ENCODE peak calls at places on chromosomes 6 and 20, in seven cellular contexts. Z is stimulated activated naive CD8-positive, alpha-beta T cell treated with anti-CD3 and anti-CD28 coated beads, Interleukin-15, Interleukin-2, amounts not matched to agents 100 U/mL and 50 U/mL, for 24 hours; V is GM23338; Q is NCI-H2029; S is Caki2; Y is hepatic stellate cell; X is substantia nigra. I is an unnamed sample.

GRCh38 chr20:56247954-56248782 is at the start of gene MC3R:
- DNase-seq in Z (peak), V (peak), Q (no peak), S (peak), Y (peak), X (peak), I (peak)

GRCh38 chr20:57214427-57214826 is 52.0 kb downstream of the BMP7 start:
- DNase-seq in Z (no peak), V (no peak), Q (no peak), S (no peak), Y (no peak), X (no peak), I (no peak)

GRCh38 chr20:15278041-15278440 is 940.6 kb upstream of the FLRT3 start:
- DNase-seq in Z (no peak), V (no peak), Q (no peak), S (no peak), Y (no peak), X (no peak), I (no peak)

GRCh38 chr6:14723535-14724086 is 522.3 kb upstream of the JARID2 start:
- DNase-seq in Z (no peak), V (no peak), Q (no peak), S (no peak), Y (no peak), X (no peak), I (no peak)

GRCh38 chr6:10567256-10568041 is 46.3 kb downstream of the GCNT2 start:
- DNase-seq in Z (no peak), V (no peak), Q (no peak), S (peak), Y (no peak), X (no peak), I (no peak)

GRCh38 chr20:41145317-41145716 is 8.0 kb downstream of the PLCG1 start:
- DNase-seq in Z (no peak), V (no peak), Q (no peak), S (no peak), Y (no peak), X (no peak), I (no peak)

GRCh38 chr6:17132967-17133366 is 31.1 kb downstream of the STMND1 start:
- DNase-seq in Z (no peak), V (no peak), Q (no peak), S (no peak), Y (no peak), X (no peak), I (no peak)

GRCh38 chr6:14280766-14281293 is 163.3 kb downstream of the CD83 start:
- DNase-seq in Z (no peak), V (peak), Q (no peak), S (no peak), Y (no peak), X (no peak), I (no peak)

GRCh38 chr6:161273356-161273751 is 507 bp downstream of the AGPAT4 start:
- DNase-seq in Z (peak), V (no peak), Q (no peak), S (peak), Y (peak), X (peak), I (no peak)

GRCh38 chr20:57719951-57720350 is 10.1 kb upstream of the PMEPA1 start:
- DNase-seq in Z (no peak), V (no peak), Q (no peak), S (no peak), Y (no peak), X (no peak), I (no peak)

GRCh38 chr20:33000802-33001466 is 3.3 kb downstream of the SUN5 start:
- DNase-seq in Z (no peak), V (no peak), Q (no peak), S (no peak), Y (no peak), X (no peak), I (no peak)

GRCh38 chr6:91083226-91083625 is 496.4 kb upstream of the MAP3K7 start:
- DNase-seq in Z (no peak), V (no peak), Q (no peak), S (no peak), Y (no peak), X (no peak), I (no peak)

GRCh38 chr20:10077886-10078285 is 43.1 kb downstream of the ANKEF1 start:
- DNase-seq in Z (no peak), V (no peak), Q (no peak), S (no peak), Y (no peak), X (no peak), I (no peak)

GRCh38 chr6:136696238-136696637 is 96.0 kb downstream of the MAP3K5 start:
- DNase-seq in Z (no peak), V (no peak), Q (no peak), S (no peak), Y (no peak), X (no peak), I (no peak)

GRCh38 chr6:162726997-162727346 is 594 bp downstream of the PRKN start:
- DNase-seq in Z (no peak), V (no peak), Q (no peak), S (peak), Y (peak), X (no peak), I (no peak)

GRCh38 chr6:28729501-28730402 is 194.0 kb downstream of the TRIM27 start:
- DNase-seq in Z (no peak), V (peak), Q (no peak), S (no peak), Y (no peak), X (no peak), I (no peak)

GRCh38 chr20:37336369-37337207 is 9.4 kb upstream of the SRC start:
- DNase-seq in Z (peak), V (peak), Q (no peak), S (no peak), Y (peak), X (peak), I (peak)

GRCh38 chr6:160586374-160586773 is 77.7 kb downstream of the LPA start:
- DNase-seq in Z (no peak), V (no peak), Q (no peak), S (no peak), Y (no peak), X (no peak), I (no peak)

GRCh38 chr20:7285918-7286556 is 518.6 kb downstream of the BMP2 start:
- DNase-seq in Z (peak), V (peak), Q (peak), S (peak), Y (peak), X (peak), I (peak)

I was measured in HL-60.